ENCODE peak calls at places on chromosomes 16 and 17, in four cellular contexts. K is GM10248, U is EH, O is memory B cell. X is an unnamed sample.

GRCh38 chr16:11796227-11797165 is 562 bp downstream of the ZC3H7A start:
- DNase-seq in K (peak), U (peak), O (no peak), X (peak)

GRCh38 chr17:60971515-60972369 is 294.1 kb downstream of the BCAS3 start:
- DNase-seq in K (peak), U (peak), O (no peak), X (peak)

GRCh38 chr17:38660097-38661026 is 14.4 kb downstream of the EPOP start:
- DNase-seq in K (no peak), U (peak), O (no peak), X (peak)

GRCh38 chr17:43722921-43723665 is 35.5 kb downstream of the SOST start:
- DNase-seq in K (no peak), U (no peak), O (no peak), X (no peak)

GRCh38 chr17:42817866-42818265 is 6.2 kb downstream of the BECN1 start:
- DNase-seq in K (no peak), U (peak), O (no peak), X (no peak)

GRCh38 chr16:64952177-64952576 is 169.7 kb downstream of the CDH11 start:
- DNase-seq in K (no peak), U (peak), O (no peak), X (peak)

GRCh38 chr16:2799852-2800226 is 1.6 kb downstream of the PRSS41 start:
- DNase-seq in K (no peak), U (no peak), O (no peak), X (peak)

GRCh38 chr16:63447121-63447520 is 1410.9 kb upstream of the CDH8 start:
- DNase-seq in K (no peak), U (no peak), O (no peak), X (no peak)

GRCh38 chr17:77436481-77436880 is 295.7 kb downstream of the SEC14L1 start:
- DNase-seq in K (no peak), U (no peak), O (no peak), X (no peak)

GRCh38 chr16:53417011-53417410 is 17.3 kb upstream of the RBL2 start:
- DNase-seq in K (no peak), U (peak), O (no peak), X (peak)

GRCh38 chr16:4293822-4294457 is 21.1 kb upstream of the TFAP4 start:
- DNase-seq in K (peak), U (peak), O (no peak), X (peak)

GRCh38 chr17:41692722-41693521 is 4.2 kb downstream of the EIF1 start:
- DNase-seq in K (no peak), U (peak), O (no peak), X (peak)

GRCh38 chr17:48052956-48053757 is 5.0 kb downstream of the NFE2L1 start:
- DNase-seq in K (no peak), U (peak), O (no peak), X (peak)

GRCh38 chr17:56835259-56835575 is 1.3 kb downstream of the DGKE start:
- DNase-seq in K (no peak), U (no peak), O (no peak), X (no peak)

GRCh38 chr17:81931557-81932332 is 4.2 kb upstream of the MAFG start:
- DNase-seq in K (no peak), U (no peak), O (no peak), X (no peak)

GRCh38 chr17:43608313-43608712 is 53.4 kb downstream of the MEOX1 start:
- DNase-seq in K (no peak), U (peak), O (no peak), X (peak)

GRCh38 chr17:80743181-80743771 is 198.6 kb downstream of the RPTOR start:
- DNase-seq in K (no peak), U (peak), O (no peak), X (peak)

GRCh38 chr16:84370723-84371552 is 2.6 kb downstream of the ATP2C2 start:
- DNase-seq in K (no peak), U (no peak), O (no peak), X (no peak)

GRCh38 chr16:963913-964695 is 6.7 kb downstream of the LMF1 start:
- DNase-seq in K (no peak), U (peak), O (no peak), X (no peak)

GRCh38 chr17:34291721-34292348 is 6.3 kb downstream of the CCL11 start:
- DNase-seq in K (no peak), U (no peak), O (no peak), X (no peak)

GRCh38 chr17:42518755-42519545 is 17.1 kb upstream of the NAGLU start:
- DNase-seq in K (no peak), U (peak), O (no peak), X (no peak)

GRCh38 chr16:30997887-30998711 is 12.3 kb downstream of the STX1B start:
- DNase-seq in K (no peak), U (peak), O (no peak), X (peak)

GRCh38 chr17:47946929-47947397 is 5.6 kb downstream of the PNPO start:
- DNase-seq in K (peak), U (peak), O (peak), X (peak)

GRCh38 chr16:81838794-81839193 is 59.7 kb downstream of the PLCG2 start:
- DNase-seq in K (peak), U (peak), O (no peak), X (no peak)

GRCh38 chr17:59851431-59852375 is 41.0 kb downstream of the TUBD1 start:
- DNase-seq in K (no peak), U (peak), O (no peak), X (peak)

GRCh38 chr16:474420-475122 is 49.1 kb downstream of the RAB11FIP3 start:
- DNase-seq in K (no peak), U (no peak), O (no peak), X (no peak)

X was measured in mesenchymal stem cell.